ENCODE peak calls at places on chromosome 9, in ten cellular contexts. F is GM23248, L is ovary, U is fibroblast of lung, E is tibial nerve, W is brain microvascular endothelial cell, T is adrenal gland, X is cardiac muscle cell, G is caudate nucleus, S is trophoblast cell. P is an unnamed sample.
A peak's percentile ranks its signal among the peaks of the same experiment; 100 is the strongest.

GRCh38 chr9:125066839-125067619 is 76.3 kb downstream of the SCAI start:
- DNase-seq in F (peak; percentile 54), L (no peak), U (peak; percentile 29), E (no peak), W (no peak), T (no peak), X (no peak), G (no peak), S (no peak), P (no peak)

GRCh38 chr9:126361810-126362238 is 35.2 kb downstream of the MVB12B start:
- DNase-seq in F (peak; percentile 23), L (no peak), U (no peak), E (no peak), W (no peak), T (no peak), X (no peak), G (no peak), S (no peak), P (no peak)

GRCh38 chr9:136963341-136963740 is 11.3 kb downstream of the LCN12 start:
- DNase-seq in F (no peak), L (no peak), U (no peak), E (no peak), W (no peak), T (no peak), X (no peak), G (no peak), S (no peak), P (no peak)

GRCh38 chr9:93860694-93861658 is 94.2 kb downstream of the BARX1 start:
- DNase-seq in F (no peak), L (no peak), U (no peak), E (no peak), W (no peak), T (no peak), X (no peak), G (no peak), S (no peak), P (no peak)

GRCh38 chr9:92726971-92727715 is 37.5 kb downstream of the BICD2 start:
- DNase-seq in F (no peak), L (no peak), U (no peak), E (no peak), W (peak; percentile 53), T (peak; percentile 24), X (no peak), G (no peak), S (peak; percentile 28), P (no peak)

GRCh38 chr9:113682297-113682771 is 193.8 kb upstream of the ZNF618 start:
- DNase-seq in F (peak; percentile 79), L (peak; percentile 70), U (peak; percentile 68), E (peak; percentile 59), W (peak; percentile 85), T (peak; percentile 90), X (peak; percentile 70), G (no peak), S (peak; percentile 64), P (peak; percentile 89)

GRCh38 chr9:117546894-117547293 is 132.0 kb upstream of the ASTN2 start:
- DNase-seq in F (no peak), L (no peak), U (no peak), E (no peak), W (no peak), T (no peak), X (no peak), G (no peak), S (no peak), P (peak; percentile 30)

GRCh38 chr9:134410835-134411217 is 84.6 kb downstream of the RXRA start:
- DNase-seq in F (no peak), L (no peak), U (no peak), E (no peak), W (no peak), T (no peak), X (no peak), G (no peak), S (peak; percentile 82), P (no peak)

GRCh38 chr9:93166699-93167098 is 17.2 kb upstream of the WNK2 start:
- DNase-seq in F (no peak), L (no peak), U (no peak), E (no peak), W (no peak), T (no peak), X (no peak), G (no peak), S (no peak), P (no peak)

GRCh38 chr9:105241356-105242043 is 3.0 kb upstream of the SLC44A1 start:
- DNase-seq in F (no peak), L (no peak), U (peak; percentile 56), E (no peak), W (no peak), T (no peak), X (no peak), G (no peak), S (no peak), P (no peak)

GRCh38 chr9:4873066-4873465 is 80.3 kb downstream of the RCL1 start:
- DNase-seq in F (no peak), L (no peak), U (no peak), E (no peak), W (no peak), T (no peak), X (no peak), G (no peak), S (no peak), P (no peak)
- H3K27ac ChIP-seq in F (no peak overlapping the region), L (no peak overlapping the region), U (no peak overlapping the region), E (no peak overlapping the region), W (no peak overlapping the region), T (no peak overlapping the region), X (no peak overlapping the region), G (no peak overlapping the region), S (no peak overlapping the region), P (no peak overlapping the region)

GRCh38 chr9:128149001-128149701 is at the start of gene LCN2:
- DNase-seq in F (no peak), L (no peak), U (no peak), E (no peak), W (no peak), T (peak; percentile 75), X (no peak), G (no peak), S (no peak), P (no peak)

GRCh38 chr9:128149951-128150593 is 819 bp downstream of the LCN2 start:
- DNase-seq in F (no peak), L (no peak), U (no peak), E (no peak), W (no peak), T (no peak), X (no peak), G (no peak), S (no peak), P (no peak)

GRCh38 chr9:128150594-128151342 is 1.5 kb downstream of the LCN2 start:
- DNase-seq in F (no peak), L (no peak), U (no peak), E (no peak), W (no peak), T (peak; percentile 26), X (peak; percentile 17), G (no peak), S (no peak), P (no peak)

GRCh38 chr9:128146591-128147120 is 2.6 kb upstream of the LCN2 start:
- DNase-seq in F (no peak), L (no peak), U (no peak), E (no peak), W (no peak), T (no peak), X (no peak), G (no peak), S (no peak), P (no peak)

GRCh38 chr9:128148509-128149000 is 698 bp upstream of the LCN2 start:
- DNase-seq in F (no peak), L (no peak), U (no peak), E (no peak), W (no peak), T (no peak), X (no peak), G (no peak), S (no peak), P (no peak)
- H3K27ac ChIP-seq in F (no peak overlapping the region), L (no peak overlapping the region), U (no peak overlapping the region), E (no peak overlapping the region), W (no peak overlapping the region), T (no peak overlapping the region), X (no peak overlapping the region), G (no peak overlapping the region), S (no peak overlapping the region), P (no peak overlapping the region)

GRCh38 chr9:123062306-123063171 is 29.1 kb downstream of the GPR21 start:
- DNase-seq in F (peak; percentile 39), L (no peak), U (peak; percentile 35), E (no peak), W (no peak), T (no peak), X (no peak), G (no peak), S (no peak), P (no peak)

GRCh38 chr9:123065191-123065590 is 31.7 kb downstream of the GPR21 start:
- DNase-seq in F (no peak), L (no peak), U (peak; percentile 65), E (no peak), W (peak; percentile 12), T (no peak), X (no peak), G (no peak), S (no peak), P (no peak)

GRCh38 chr9:123063172-123063508 is 29.7 kb downstream of the GPR21 start:
- DNase-seq in F (peak; percentile 48), L (no peak), U (peak; percentile 61), E (no peak), W (no peak), T (no peak), X (no peak), G (no peak), S (no peak), P (no peak)

GRCh38 chr9:123063896-123064295 is 30.4 kb downstream of the GPR21 start:
- DNase-seq in F (no peak), L (no peak), U (no peak), E (no peak), W (no peak), T (no peak), X (no peak), G (no peak), S (no peak), P (no peak)

GRCh38 chr9:123064662-123065061 is 31.2 kb downstream of the GPR21 start:
- DNase-seq in F (no peak), L (no peak), U (no peak), E (no peak), W (no peak), T (no peak), X (no peak), G (no peak), S (no peak), P (no peak)
- H3K27ac ChIP-seq in F (no peak overlapping the region), L (no peak overlapping the region), U (no peak overlapping the region), E (no peak overlapping the region), W (no peak overlapping the region), T (no peak overlapping the region), X (no peak overlapping the region), G (no peak overlapping the region), S (no peak overlapping the region), P (no peak overlapping the region)

GRCh38 chr9:7592321-7593319 is 207.0 kb downstream of the DMAC1 start:
- DNase-seq in F (no peak), L (no peak), U (no peak), E (no peak), W (no peak), T (no peak), X (peak; percentile 19), G (no peak), S (no peak), P (no peak)

DNA sequence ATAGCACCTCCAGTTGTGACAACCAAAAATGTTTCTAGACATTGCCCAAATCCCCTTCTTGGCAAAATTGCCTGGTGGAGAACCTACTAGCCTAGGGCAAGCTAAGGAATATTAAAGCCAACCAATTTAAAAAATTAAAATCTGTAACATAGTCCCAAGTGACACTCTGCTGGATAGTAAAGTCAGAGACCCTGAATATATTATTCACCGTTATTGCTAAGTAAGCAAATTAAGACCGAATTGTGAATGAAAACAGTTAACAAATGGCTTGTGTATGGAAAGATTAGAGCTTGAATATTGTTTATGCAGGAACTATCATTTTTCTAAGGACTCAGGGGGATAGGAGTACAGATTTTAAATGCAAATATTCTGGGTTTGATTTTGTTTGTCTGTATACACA is 208.1 kb downstream of the DMAC1 start:
- DNase-seq in F (no peak), L (no peak), U (no peak), E (no peak), W (no peak), T (no peak), X (no peak), G (no peak), S (no peak), P (no peak)
- H3K27ac ChIP-seq in F (no peak overlapping the region), L (no peak overlapping the region), U (no peak overlapping the region), E (no peak overlapping the region), W (no peak overlapping the region), T (no peak overlapping the region), X (no peak overlapping the region), G (no peak overlapping the region), S (no peak overlapping the region), P (no peak overlapping the region)

P was measured in hepatocyte.